ENCODE peak calls at places on chromosomes 16 and 17, in four cellular contexts. K, Z, F and T are unnamed samples.
A peak's percentile ranks its signal among the peaks of the same experiment; 100 is the strongest.

GRCh38 chr17:35147313-35147982 is at the start of gene UNC45B:
- DNase-seq in K (no peak), Z (no peak), F (no peak), T (no peak)

GRCh38 chr17:19940722-19941464 is 36.7 kb downstream of the AKAP10 start:
- DNase-seq in K (peak; percentile 40), Z (no peak), F (no peak), T (no peak)

GRCh38 chr17:47896672-47897490 is 845 bp downstream of the SP2 start:
- DNase-seq in K (no peak), Z (no peak), F (no peak), T (no peak)

GRCh38 chr17:8119575-8120519 is 1.5 kb upstream of the ALOXE3 start:
- DNase-seq in K (peak; percentile 93), Z (no peak), F (no peak), T (peak; percentile 97)

GRCh38 chr17:2122641-2123302 is 67.9 kb downstream of the HIC1 start:
- DNase-seq in K (no peak), Z (no peak), F (no peak), T (no peak)

GRCh38 chr16:10668322-10669045 is 26.2 kb downstream of the TEKT5 start:
- DNase-seq in K (peak; percentile 64), Z (peak; percentile 50), F (peak; percentile 23), T (no peak)

GRCh38 chr17:27241346-27241946 is 52.5 kb upstream of the WSB1 start:
- DNase-seq in K (no peak), Z (no peak), F (no peak), T (no peak)

GRCh38 chr17:42535400-42536047 is 517 bp upstream of the NAGLU start:
- DNase-seq in K (no peak), Z (no peak), F (peak; percentile 4), T (no peak)

GRCh38 chr17:65963179-65963578 is 228.8 kb downstream of the CEP112 start:
- DNase-seq in K (no peak), Z (no peak), F (no peak), T (no peak)

GRCh38 chr17:67753026-67753425 is 35.3 kb downstream of the NOL11 start:
- DNase-seq in K (no peak), Z (no peak), F (no peak), T (no peak)

GRCh38 chr17:68515238-68515637 is 3.0 kb downstream of the PRKAR1A start:
- DNase-seq in K (no peak), Z (no peak), F (no peak), T (no peak)

GRCh38 chr17:10270258-10270657 is 71.9 kb upstream of the GAS7 start:
- DNase-seq in K (no peak), Z (no peak), F (no peak), T (no peak)

GRCh38 chr17:21298983-21299519 is 14.5 kb downstream of the MAP2K3 start:
- DNase-seq in K (no peak), Z (no peak), F (peak; percentile 8), T (no peak)

GRCh38 chr16:69435977-69436729 is 11.7 kb downstream of the CYB5B start:
- DNase-seq in K (peak; percentile 69), Z (no peak), F (no peak), T (no peak)

GRCh38 chr16:85570735-85571562 is 42.2 kb upstream of the GSE1 start:
- DNase-seq in K (no peak), Z (no peak), F (peak; percentile 84), T (peak; percentile 77)

GRCh38 chr17:79721993-79722671 is 8.6 kb upstream of the ENPP7 start:
- DNase-seq in K (peak; percentile 64), Z (peak; percentile 70), F (peak; percentile 47), T (no peak)

GRCh38 chr17:74220966-74221814 is 7.8 kb downstream of the TTYH2 start:
- DNase-seq in K (no peak), Z (no peak), F (no peak), T (no peak)

GRCh38 chr17:75096082-75096625 is 8.4 kb downstream of the SLC16A5 start:
- DNase-seq in K (peak; percentile 91), Z (no peak), F (peak; percentile 87), T (no peak)

GRCh38 chr17:81095608-81095888 is 60.6 kb downstream of the BAIAP2 start:
- DNase-seq in K (no peak), Z (no peak), F (no peak), T (no peak)

GRCh38 chr17:44997733-44998520 is 29.8 kb upstream of the C1QL1 start:
- DNase-seq in K (no peak), Z (no peak), F (no peak), T (no peak)

GRCh38 chr16:11966173-11966572 is 1.2 kb downstream of the TNFRSF17 start:
- DNase-seq in K (no peak), Z (no peak), F (no peak), T (peak; percentile 76)

GRCh38 chr16:12320298-12320706 is 343.8 kb downstream of the SNX29 start:
- DNase-seq in K (no peak), Z (no peak), F (no peak), T (no peak)

DNA sequence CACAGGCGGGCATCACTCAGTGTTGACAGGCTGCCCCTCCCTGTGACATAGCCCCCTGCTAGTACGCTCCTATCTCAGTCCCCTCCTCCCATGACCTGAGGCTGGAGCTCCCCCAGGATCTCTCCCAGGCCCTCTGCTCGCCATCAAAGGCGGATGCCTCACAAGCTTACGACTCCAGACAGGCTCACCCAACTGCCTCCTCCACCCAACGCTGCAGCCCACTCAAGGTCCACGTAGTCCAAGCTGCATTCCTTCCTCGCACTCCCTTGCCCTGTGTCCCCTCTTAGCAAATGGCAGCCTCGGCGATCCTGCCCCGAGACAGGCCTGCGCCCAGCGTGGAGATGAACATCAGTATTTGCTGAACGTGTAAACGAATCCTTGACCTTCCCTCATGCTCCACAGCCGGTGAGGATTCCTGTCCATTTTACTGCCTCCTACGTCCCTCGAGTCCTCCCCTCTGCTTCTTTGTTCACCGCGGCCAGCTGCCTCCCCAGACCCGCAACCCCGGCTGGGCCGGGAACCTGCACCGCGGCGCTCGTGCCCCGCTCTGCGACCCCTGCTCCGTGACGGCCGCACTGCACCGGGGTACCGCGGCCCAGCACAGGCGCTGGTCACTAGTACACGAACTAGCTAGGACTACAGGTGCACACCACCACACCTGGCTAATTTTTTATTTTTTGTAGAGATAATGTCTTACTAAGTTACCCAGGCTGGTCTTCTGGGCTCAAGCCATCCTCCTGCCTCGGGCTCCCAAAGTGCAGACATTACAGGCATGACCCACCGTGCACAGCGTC is 838 bp upstream of the TMEM97 start:
- DNase-seq in K (no peak), Z (peak; percentile 11), F (peak; percentile 58), T (no peak)
- TF ChIP-seq TARDBP in K (no peak), Z (no peak), F (no peak), T (no peak)

GRCh38 chr16:74307383-74307782 is 10.8 kb downstream of the PSMD7 start:
- DNase-seq in K (no peak), Z (no peak), F (no peak), T (no peak)

GRCh38 chr16:74315059-74315458 is 18.4 kb downstream of the PSMD7 start:
- DNase-seq in K (no peak), Z (no peak), F (no peak), T (no peak)

GRCh38 chr16:74305978-74306784 is 9.6 kb downstream of the PSMD7 start:
- DNase-seq in K (no peak), Z (no peak), F (no peak), T (no peak)

GRCh38 chr16:74305286-74305685 is 8.7 kb downstream of the PSMD7 start:
- DNase-seq in K (no peak), Z (no peak), F (no peak), T (no peak)

DNA sequence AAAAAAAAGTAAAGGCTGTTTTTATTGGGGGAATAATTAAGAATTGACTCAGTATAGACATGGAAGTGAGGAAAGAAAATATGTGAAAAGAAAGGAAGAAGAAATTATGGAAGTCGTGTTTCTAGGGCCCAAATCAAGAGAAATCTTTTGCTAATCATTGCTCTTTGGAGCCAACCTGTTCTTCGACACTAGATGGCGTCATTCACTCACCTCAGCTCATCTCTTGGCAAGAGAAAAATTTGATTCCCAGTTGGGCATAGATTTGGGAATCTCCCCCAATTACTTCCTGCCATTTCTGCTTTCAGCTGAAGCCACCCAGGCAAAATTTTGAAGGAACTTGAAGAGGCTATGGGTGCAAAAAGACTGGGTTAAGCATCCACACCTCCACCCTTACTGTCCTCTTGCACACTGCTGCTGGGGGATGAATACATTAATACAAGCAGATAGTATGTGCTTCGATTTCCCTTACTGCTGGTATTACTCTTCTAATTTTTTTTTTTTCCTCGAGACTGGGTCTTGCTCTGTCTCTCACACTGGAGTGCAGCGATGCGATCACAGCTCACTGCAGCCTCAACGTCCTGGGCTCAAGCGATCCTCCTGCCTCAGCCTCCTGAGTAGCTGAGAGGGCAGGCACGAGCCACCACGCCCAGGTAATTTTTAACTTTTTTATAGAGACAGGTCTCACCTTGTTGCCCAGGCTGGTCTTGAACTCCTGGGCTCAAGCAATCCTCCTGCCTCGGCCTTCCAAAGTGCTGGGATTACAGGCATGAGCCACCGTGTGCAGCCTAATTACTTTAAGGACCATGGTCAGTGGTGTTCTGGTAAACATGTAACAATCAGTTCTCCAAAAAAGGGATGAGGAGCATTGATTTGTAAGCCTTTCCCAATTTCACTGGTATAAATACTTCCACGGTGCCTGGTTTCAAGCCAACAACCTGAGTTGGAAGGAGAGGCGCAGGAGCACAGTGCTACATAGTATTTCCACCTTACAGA is 13.5 kb downstream of the PSMD7 start:
- DNase-seq in K (peak; percentile 62), Z (peak; percentile 64), F (peak; percentile 47), T (no peak)
- TF ChIP-seq TARDBP in K (no peak), Z (no peak), F (no peak), T (no peak)

GRCh38 chr16:53220585-53220984 is 165.8 kb downstream of the CHD9 start:
- DNase-seq in K (peak; percentile 20), Z (no peak), F (no peak), T (no peak)
- TF ChIP-seq TARDBP in K (no peak), Z (no peak), F (no peak), T (no peak)

GRCh38 chr16:82042841-82043240 is 7.8 kb downstream of the HSD17B2 start:
- DNase-seq in K (no peak), Z (no peak), F (no peak), T (no peak)
- TF ChIP-seq TARDBP in K (no peak), Z (no peak), F (no peak), T (no peak)